ENCODE peak calls at places on chromosomes 7 and 10, in seven cellular contexts. V is activated CD4-positive, alpha-beta T cell treated with anti-CD3 and anti-CD28 coated beads, Interleukin-2, amount 50 U/mL, for 48 hours; M is left ventricle myocardium superior; Z is stimulated activated CD4-positive, alpha-beta T cell treated with anti-CD3 and anti-CD28 coated beads, Interleukin-4, amount 100 ng/mL, for 24 hours; E is left ventricle myocardium inferior; J is germinal center; F is non-pigmented ciliary epithelial cell. U is an unnamed sample.

GRCh38 chr7:150737265-150738055 is at the start of gene GIMAP5:
- DNase-seq in E (no peak), V (no peak), M (peak), F (no peak), Z (peak), J (no peak), U (no peak)

GRCh38 chr10:121070257-121070656 is 219.1 kb downstream of the WDR11 start:
- DNase-seq in Z (no peak), V (no peak), F (no peak), E (no peak), J (peak), M (no peak), U (no peak)

GRCh38 chr7:32416846-32417245 is 73.3 kb downstream of the LSM5 start:
- DNase-seq in J (no peak), M (no peak), F (no peak), E (no peak), Z (no peak), V (no peak), U (no peak)

GRCh38 chr7:47940482-47941001 is 7.7 kb downstream of the PKD1L1 start:
- DNase-seq in J (no peak), E (peak), F (peak), Z (no peak), M (peak), V (no peak), U (no peak)

GRCh38 chr7:47354831-47355541 is 226.9 kb downstream of the TNS3 start:
- DNase-seq in V (no peak), E (peak), F (no peak), Z (no peak), J (no peak), M (peak), U (no peak)

GRCh38 chr7:31853380-31853779 is 166.4 kb downstream of the PPP1R17 start:
- DNase-seq in V (no peak), M (no peak), Z (no peak), E (no peak), J (no peak), F (no peak), U (no peak)

GRCh38 chr10:119726291-119727261 is 726 bp downstream of the INPP5F start:
- DNase-seq in M (no peak), Z (peak), F (no peak), V (peak), J (no peak), E (peak), U (no peak)

GRCh38 chr10:13957856-13958255 is 371.1 kb downstream of the PRPF18 start:
- DNase-seq in V (no peak), E (no peak), M (no peak), Z (no peak), J (no peak), F (no peak), U (no peak)

GRCh38 chr7:39360766-39361165 is 205.4 kb upstream of the YAE1 start:
- DNase-seq in J (no peak), V (no peak), Z (no peak), M (no peak), F (no peak), E (no peak), U (no peak)

GRCh38 chr7:44735403-44736165 is 13.1 kb upstream of the ZMIZ2 start:
- DNase-seq in J (no peak), F (peak), V (peak), E (no peak), Z (peak), M (no peak), U (no peak)

GRCh38 chr7:43053968-43054367 is 58.5 kb upstream of the HECW1 start:
- DNase-seq in E (no peak), Z (no peak), J (no peak), M (no peak), F (no peak), V (no peak), U (no peak)

U was measured in stimulated activated CD8-positive, alpha-beta memory T cell treated with anti-CD3 and anti-CD28 coated beads, Interleukin-15, amount 100 ng/mL, for 48 hours.